ENCODE peak calls at places on chromosomes 11 and 22, in eight cellular contexts. L, W, Q, G, U, K, B and H are unnamed samples. For H3K27me3, the result is how much of the 10 kb centered on the place peaks cover.

GRCh38 chr11:44285756-44286155 is 24.2 kb downstream of the ALX4 start:
- DNase-seq in L (no peak), W (no peak), Q (no peak), G (no peak), U (no peak), K (no peak), B (no peak), H (no peak)

GRCh38 chr11:67998150-67999045 is 5.5 kb downstream of the UNC93B1 start:
- DNase-seq in L (peak), W (no peak), Q (no peak), G (no peak), U (peak), K (no peak), B (peak), H (no peak)

GRCh38 chr22:27747396-27748256 is 53.9 kb downstream of the MN1 start:
- DNase-seq in L (no peak), W (no peak), Q (no peak), G (peak), U (no peak), K (no peak), B (no peak), H (no peak)

GRCh38 chr11:12272821-12273617 is 104.4 kb upstream of the PARVA start:
- DNase-seq in L (no peak), W (no peak), Q (no peak), G (no peak), U (no peak), K (no peak), B (no peak), H (no peak)

GRCh38 chr11:84714316-84714780 is 912.8 kb downstream of the DLG2 start:
- DNase-seq in L (peak), W (peak), Q (peak), G (no peak), U (peak), K (no peak), B (no peak), H (peak)

GRCh38 chr11:26510756-26511155 is 61.3 kb downstream of the MUC15 start:
- DNase-seq in L (no peak), W (no peak), Q (no peak), G (no peak), U (no peak), K (no peak), B (no peak), H (no peak)

GRCh38 chr11:112539165-112539564 is 278.5 kb upstream of the PLET1 start:
- DNase-seq in L (no peak), W (no peak), Q (no peak), G (no peak), U (no peak), K (no peak), B (no peak), H (no peak)

GRCh38 chr11:2209370-2209801 is 37.8 kb upstream of the TH start:
- DNase-seq in L (peak), W (no peak), Q (no peak), G (peak), U (no peak), K (no peak), B (peak), H (no peak)

GRCh38 chr11:10487002-10487647 is 32.1 kb downstream of the AMPD3 start:
- DNase-seq in L (no peak), W (no peak), Q (no peak), G (peak), U (no peak), K (no peak), B (no peak), H (no peak)

GRCh38 chr11:67032830-67033555 is 10.1 kb downstream of the SYT12 start:
- DNase-seq in L (no peak), W (no peak), Q (no peak), G (peak), U (no peak), K (no peak), B (no peak), H (no peak)

GRCh38 chr11:74004046-74004693 is 4.7 kb downstream of the UCP3 start:
- DNase-seq in L (no peak), W (no peak), Q (no peak), G (no peak), U (no peak), K (no peak), B (no peak), H (no peak)

GRCh38 chr22:44368611-44369010 is 55.9 kb upstream of the SHISAL1 start:
- DNase-seq in L (peak), W (no peak), Q (peak), G (no peak), U (no peak), K (no peak), B (peak), H (no peak)

GRCh38 chr11:37857726-37858125 is 1259.7 kb upstream of the RAG2 start:
- DNase-seq in L (no peak), W (no peak), Q (no peak), G (no peak), U (no peak), K (no peak), B (no peak), H (no peak)

GRCh38 chr11:64255135-64256128 is 4.1 kb downstream of the PLCB3 start:
- DNase-seq in L (no peak), W (no peak), Q (no peak), G (no peak), U (no peak), K (no peak), B (no peak), H (no peak)

GRCh38 chr11:60334005-60334620 is 7.1 kb downstream of the MS4A6E start:
- DNase-seq in L (no peak), W (peak), Q (no peak), G (peak), U (peak), K (no peak), B (no peak), H (peak)

GRCh38 chr11:100094121-100094865 is 592.8 kb upstream of the ARHGAP42 start:
- DNase-seq in L (no peak), W (no peak), Q (no peak), G (no peak), U (no peak), K (no peak), B (no peak), H (no peak)

GRCh38 chr11:114322934-114323333 is 26.7 kb downstream of the NNMT start:
- DNase-seq in L (no peak), W (no peak), Q (no peak), G (no peak), U (no peak), K (peak), B (no peak), H (no peak)

GRCh38 chr11:2533642-2534115 is 88.9 kb downstream of the KCNQ1 start:
- DNase-seq in L (peak), W (peak), Q (peak), G (peak), U (peak), K (no peak), B (peak), H (peak)

GRCh38 chr11:8831861-8832260 is 79.1 kb upstream of the AKIP1 start:
- DNase-seq in L (no peak), W (no peak), Q (no peak), G (no peak), U (no peak), K (no peak), B (no peak), H (no peak)

GRCh38 chr22:44483878-44484277 is 14.2 kb downstream of the RTL6 start:
- DNase-seq in L (no peak), W (no peak), Q (no peak), G (no peak), U (no peak), K (no peak), B (no peak), H (no peak)

GRCh38 chr11:44964526-44965209 is 14.0 kb upstream of the TP53I11 start:
- DNase-seq in L (no peak), W (no peak), Q (no peak), G (no peak), U (no peak), K (no peak), B (peak), H (peak)

GRCh38 chr11:72069200-72069599 is 11.1 kb downstream of the NUMA1 start:
- DNase-seq in L (no peak), W (no peak), Q (no peak), G (no peak), U (no peak), K (no peak), B (no peak), H (no peak)

GRCh38 chr22:32904044-32904443 is 102.5 kb downstream of the TIMP3 start:
- DNase-seq in L (no peak), W (peak), Q (no peak), G (no peak), U (peak), K (no peak), B (no peak), H (peak)

GRCh38 chr22:38718414-38718813 is 12.7 kb downstream of the GTPBP1 start:
- DNase-seq in L (peak), W (no peak), Q (peak), G (peak), U (peak), K (no peak), B (peak), H (no peak)

GRCh38 chr11:35146074-35146521 is 7.1 kb downstream of the CD44 start:
- DNase-seq in L (no peak), W (no peak), Q (no peak), G (no peak), U (peak), K (no peak), B (no peak), H (peak)

GRCh38 chr11:64089915-64090810 is 54.4 kb downstream of the FLRT1 start:
- DNase-seq in L (no peak), W (peak), Q (no peak), G (no peak), U (no peak), K (no peak), B (no peak), H (no peak)

GRCh38 chr11:125164422-125165110 is at the start of gene PKNOX2:
- DNase-seq in L (peak), W (no peak), Q (peak), G (peak), U (peak), K (no peak), B (peak), H (peak)

GRCh38 chr11:19253817-19254216 is 13.1 kb upstream of the E2F8 start:
- DNase-seq in L (no peak), W (no peak), Q (no peak), G (no peak), U (no peak), K (peak), B (no peak), H (no peak)

GRCh38 chr11:78666675-78667129 is 92.0 kb upstream of the NARS2 start:
- DNase-seq in L (no peak), W (no peak), Q (no peak), G (no peak), U (no peak), K (no peak), B (no peak), H (no peak)

GRCh38 chr11:35667257-35667656 is 4.7 kb downstream of the TRIM44 start:
- DNase-seq in L (no peak), W (no peak), Q (no peak), G (no peak), U (no peak), K (no peak), B (no peak), H (no peak)

GRCh38 chr11:14186376-14186775 is 172.6 kb downstream of the RRAS2 start:
- DNase-seq in L (no peak), W (no peak), Q (no peak), G (no peak), U (no peak), K (peak), B (no peak), H (no peak)

GRCh38 chr22:23478175-23478574 is 101.9 kb downstream of the IGLL1 start:
- DNase-seq in L (no peak), W (peak), Q (no peak), G (no peak), U (no peak), K (peak), B (no peak), H (no peak)

GRCh38 chr22:42074153-42074750 is at the start of gene PHETA2:
- DNase-seq in L (peak), W (no peak), Q (peak), G (no peak), U (peak), K (no peak), B (peak), H (no peak)

GRCh38 chr11:106233191-106233590 is 155.7 kb downstream of the AASDHPPT start:
- DNase-seq in L (no peak), W (no peak), Q (no peak), G (no peak), U (no peak), K (no peak), B (no peak), H (no peak)

GRCh38 chr11:33773399-33774355 is 643 bp downstream of the FBXO3 start:
- DNase-seq in L (no peak), W (peak), Q (no peak), G (peak), U (no peak), K (no peak), B (no peak), H (no peak)

GRCh38 chr11:115677190-115677589 is 173.0 kb upstream of the CADM1 start:
- DNase-seq in L (no peak), W (no peak), Q (no peak), G (no peak), U (no peak), K (no peak), B (no peak), H (no peak)

DNA sequence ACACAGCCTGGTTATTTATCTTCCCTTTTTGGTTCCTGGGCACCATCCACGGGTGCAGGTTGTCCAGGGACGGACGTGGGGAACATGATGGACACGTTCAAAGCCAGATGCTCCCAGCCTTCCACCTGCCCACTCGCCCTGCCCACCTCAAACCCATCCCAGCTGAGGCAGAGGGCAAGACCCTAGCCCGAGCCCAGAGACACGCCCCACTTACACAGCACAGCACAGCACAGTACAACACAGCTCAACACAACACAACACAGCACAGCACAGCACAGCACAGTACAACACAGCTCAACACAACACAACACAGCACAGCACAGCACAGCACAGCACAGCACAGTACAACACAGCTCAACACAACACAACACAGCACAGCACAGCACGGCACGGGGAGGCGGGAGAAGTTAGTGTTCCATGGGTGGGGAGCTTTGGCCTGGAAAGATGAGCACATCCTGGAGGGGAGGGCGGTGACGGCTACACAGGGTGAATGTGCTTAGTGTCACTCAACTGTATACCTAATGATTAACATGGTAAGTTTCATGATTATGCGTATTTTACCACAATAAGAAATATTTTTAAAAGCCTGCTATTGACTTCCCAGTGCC is 1507.5 kb downstream of the BRD1 start:
- DNase-seq in L (peak), W (no peak), Q (no peak), G (no peak), U (no peak), K (no peak), B (peak), H (no peak)
- H3K27me3 ChIP-seq in L (under half), W (under half), Q (under half), G (under half), U (under half), K (under half), B (under half), H (under half)

GRCh38 chr11:27907534-27907933 is 200.4 kb downstream of the KIF18A start:
- DNase-seq in L (no peak), W (no peak), Q (no peak), G (no peak), U (no peak), K (no peak), B (no peak), H (no peak)
- H3K27me3 ChIP-seq in L (under half), W (under half), Q (under half), G (under half), U (under half), K (under half), B (under half), H (under half)

DNA sequence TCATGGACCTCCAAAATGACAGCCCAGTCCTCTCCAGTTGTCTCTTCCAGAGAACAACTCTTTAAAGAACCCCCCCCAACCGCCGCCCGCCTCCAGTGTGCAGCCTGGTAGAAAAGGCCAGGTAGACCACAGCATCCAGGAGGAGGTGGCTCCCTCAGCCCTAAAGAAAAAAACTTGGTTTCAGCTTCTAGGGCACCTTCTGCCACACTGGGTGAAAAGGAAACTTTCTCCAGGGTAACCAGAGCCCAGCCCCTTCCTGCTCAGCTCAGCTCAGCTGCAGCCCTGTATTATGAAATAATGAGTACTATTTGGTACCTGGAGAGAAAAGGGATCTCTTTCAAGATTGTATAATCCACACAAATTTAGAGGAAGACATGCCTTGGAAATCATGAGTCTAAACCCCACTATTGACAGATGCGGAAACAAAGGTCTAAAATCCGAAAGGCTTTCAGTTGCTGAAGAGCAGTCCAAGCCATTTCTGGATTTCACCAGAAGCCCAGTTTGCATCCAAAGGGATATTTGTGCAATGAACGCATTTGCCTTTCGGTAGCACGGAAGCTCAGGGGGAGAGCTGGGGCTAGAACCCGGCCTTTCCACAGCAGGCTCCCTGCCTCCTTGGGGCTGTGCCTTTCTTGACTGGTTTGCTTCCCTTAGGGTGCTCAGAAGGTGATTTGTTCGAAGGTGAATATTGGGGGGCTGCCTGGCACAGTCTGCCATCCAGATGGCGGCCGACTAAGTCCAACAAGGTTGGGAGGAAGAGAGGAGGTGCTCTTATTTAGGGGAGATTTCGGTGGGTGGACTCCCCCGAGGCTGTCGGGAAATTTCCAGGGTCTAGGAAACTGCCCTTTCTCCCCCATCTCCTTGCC is 3.3 kb downstream of the FXYD6 start:
- DNase-seq in L (no peak), W (peak), Q (no peak), G (no peak), U (no peak), K (peak), B (no peak), H (no peak)
- H3K27me3 ChIP-seq in L (under half), W (under half), Q (under half), G (under half), U (under half), K (under half), B (under half), H (half or more)

GRCh38 chr11:65540290-65541092 is 15.6 kb downstream of the SCYL1 start:
- DNase-seq in L (peak), W (peak), Q (peak), G (peak), U (peak), K (peak), B (peak), H (peak)
- H3K27me3 ChIP-seq in L (under half), W (under half), Q (under half), G (under half), U (under half), K (under half), B (under half), H (under half)

DNA sequence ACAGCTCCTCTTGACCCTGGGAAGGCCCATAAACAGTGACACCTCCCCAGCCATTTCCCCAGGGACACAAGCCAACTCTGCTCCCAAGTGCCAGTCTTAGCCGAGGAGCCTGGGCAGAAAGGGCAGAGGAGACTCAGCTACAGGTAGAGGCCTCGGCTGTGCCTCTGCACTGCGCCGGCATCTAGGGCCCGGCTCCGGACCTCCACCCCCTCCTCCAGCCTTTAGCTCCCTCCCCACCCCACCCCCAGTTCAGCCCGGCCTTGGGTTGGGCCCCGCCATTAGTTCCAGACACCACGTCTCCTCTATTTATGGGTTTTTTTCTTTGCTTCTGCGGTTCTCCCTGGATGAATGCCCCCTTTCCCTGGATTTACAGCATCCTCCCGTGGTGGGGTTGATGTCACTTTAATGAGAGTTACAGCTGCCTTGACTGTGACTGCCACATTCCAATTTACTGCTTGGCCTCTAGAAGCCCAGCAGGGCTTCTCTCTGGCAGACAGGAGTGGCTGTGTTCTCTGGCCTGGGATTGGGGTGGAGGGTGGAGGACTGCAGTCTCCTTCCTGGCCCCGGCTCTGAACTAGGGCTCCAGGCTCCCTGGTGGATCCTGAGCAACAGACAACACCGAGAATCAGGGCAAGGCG is 13.5 kb upstream of the OAF start:
- DNase-seq in L (peak), W (no peak), Q (no peak), G (no peak), U (peak), K (no peak), B (no peak), H (no peak)
- H3K27me3 ChIP-seq in L (under half), W (under half), Q (under half), G (under half), U (under half), K (under half), B (under half), H (under half)

DNA sequence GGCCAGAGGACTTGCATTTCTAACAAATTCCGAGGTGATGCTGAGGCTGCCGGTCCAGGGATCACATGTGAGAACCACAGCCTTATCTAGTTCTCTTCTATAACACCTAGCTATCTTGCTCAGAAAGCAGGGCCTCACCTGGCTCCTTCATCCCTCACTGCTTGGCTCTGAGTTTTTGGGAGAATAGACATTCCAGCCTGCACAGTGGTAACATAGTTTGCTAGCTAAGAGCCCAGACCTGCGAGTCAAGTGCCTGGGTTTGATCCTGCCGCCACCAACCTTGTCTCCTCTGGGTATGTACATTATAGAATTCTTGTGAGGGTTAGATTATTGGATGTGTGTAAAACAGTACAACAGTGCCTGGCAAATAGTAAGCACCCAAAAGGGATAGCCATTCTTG is 13.5 kb upstream of the POU2AF1 start:
- DNase-seq in L (no peak), W (no peak), Q (no peak), G (no peak), U (no peak), K (no peak), B (no peak), H (no peak)
- H3K27me3 ChIP-seq in L (under half), W (under half), Q (under half), G (under half), U (under half), K (under half), B (under half), H (under half)

GRCh38 chr11:17740649-17741235 is 6.2 kb downstream of the KCNC1 start:
- DNase-seq in L (peak), W (no peak), Q (no peak), G (no peak), U (no peak), K (no peak), B (peak), H (no peak)
- H3K27me3 ChIP-seq in L (under half), W (under half), Q (under half), G (under half), U (half or more), K (under half), B (under half), H (under half)

DNA sequence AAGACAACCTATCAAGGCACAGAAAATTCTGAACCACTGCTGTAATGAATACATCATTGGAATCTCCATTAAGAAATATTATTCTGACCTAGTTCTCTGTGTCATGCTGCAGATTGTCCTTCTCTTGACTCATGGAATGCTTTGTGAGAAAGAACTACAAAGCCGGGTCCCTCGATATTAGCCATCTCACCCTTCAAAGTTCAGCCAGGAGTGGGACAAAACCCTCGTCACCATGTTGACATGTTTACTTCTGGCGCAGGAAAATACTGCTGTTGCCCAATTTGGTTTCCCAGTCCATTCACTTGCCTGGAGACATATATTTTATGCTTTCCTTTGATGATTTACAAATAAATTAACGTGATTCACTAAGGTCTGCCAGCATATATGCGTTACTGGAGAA is 10.9 kb upstream of the WT1 start:
- DNase-seq in L (no peak), W (no peak), Q (no peak), G (no peak), U (no peak), K (no peak), B (no peak), H (no peak)
- H3K27me3 ChIP-seq in L (under half), W (under half), Q (under half), G (under half), U (half or more), K (under half), B (under half), H (under half)